ENCODE peak calls at places on chromosomes 16 and 17, in nine cellular contexts. One of them, this sample, is unnamed.

GRCh38 chr17:42153919-42154491 is 784 bp downstream of the RAB5C start:
- DNase-seq in HL-60: peak
- DNase-seq in Panc1: no peak
- DNase-seq in vagina: no peak
- DNase-seq in stomach: no peak
- DNase-seq in GM23338: peak
- DNase-seq in sigmoid colon: no peak
- DNase-seq in HCT116: no peak
- DNase-seq in H1: no peak
- DNase-seq in this sample: no peak

GRCh38 chr16:27489421-27489820 is 60.3 kb downstream of the GTF3C1 start:
- DNase-seq in vagina: no peak
- DNase-seq in HL-60: no peak
- DNase-seq in GM23338: no peak
- DNase-seq in stomach: no peak
- DNase-seq in Panc1: no peak
- DNase-seq in sigmoid colon: no peak
- DNase-seq in HCT116: no peak
- DNase-seq in H1: no peak
- DNase-seq in this sample: no peak

GRCh38 chr17:72943826-72944689 is 148.4 kb downstream of the SLC39A11 start:
- DNase-seq in Panc1: no peak
- DNase-seq in HL-60: no peak
- DNase-seq in H1: no peak
- DNase-seq in vagina: no peak
- DNase-seq in GM23338: no peak
- DNase-seq in sigmoid colon: no peak
- DNase-seq in HCT116: no peak
- DNase-seq in stomach: no peak
- DNase-seq in this sample: no peak

GRCh38 chr16:88770459-88771293 is 14.3 kb downstream of the PIEZO1 start:
- DNase-seq in vagina: no peak
- DNase-seq in Panc1: no peak
- DNase-seq in HCT116: peak
- DNase-seq in sigmoid colon: peak
- DNase-seq in H1: no peak
- DNase-seq in GM23338: peak
- DNase-seq in HL-60: peak
- DNase-seq in stomach: peak
- DNase-seq in this sample: no peak

GRCh38 chr17:77354721-77355455 is 214.1 kb downstream of the SEC14L1 start:
- DNase-seq in sigmoid colon: peak
- DNase-seq in stomach: peak
- DNase-seq in GM23338: no peak
- DNase-seq in Panc1: no peak
- DNase-seq in H1: no peak
- DNase-seq in vagina: no peak
- DNase-seq in HL-60: no peak
- DNase-seq in HCT116: no peak
- DNase-seq in this sample: peak

GRCh38 chr17:67785122-67785477 is 40.2 kb upstream of the BPTF start:
- DNase-seq in stomach: no peak
- DNase-seq in H1: no peak
- DNase-seq in GM23338: no peak
- DNase-seq in HCT116: no peak
- DNase-seq in Panc1: no peak
- DNase-seq in vagina: no peak
- DNase-seq in HL-60: no peak
- DNase-seq in sigmoid colon: no peak
- DNase-seq in this sample: no peak

GRCh38 chr16:17839272-17839671 is 368.5 kb upstream of the XYLT1 start:
- DNase-seq in Panc1: no peak
- DNase-seq in HCT116: no peak
- DNase-seq in HL-60: no peak
- DNase-seq in vagina: peak
- DNase-seq in GM23338: no peak
- DNase-seq in stomach: no peak
- DNase-seq in sigmoid colon: no peak
- DNase-seq in H1: no peak
- DNase-seq in this sample: no peak

GRCh38 chr17:35046740-35047283 is 16.7 kb downstream of the RFFL start:
- DNase-seq in HCT116: no peak
- DNase-seq in Panc1: no peak
- DNase-seq in HL-60: no peak
- DNase-seq in stomach: no peak
- DNase-seq in sigmoid colon: no peak
- DNase-seq in H1: no peak
- DNase-seq in vagina: no peak
- DNase-seq in GM23338: no peak
- DNase-seq in this sample: no peak

GRCh38 chr16:17469011-17469741 is 1.6 kb downstream of the XYLT1 start:
- DNase-seq in sigmoid colon: no peak
- DNase-seq in HCT116: no peak
- DNase-seq in GM23338: no peak
- DNase-seq in stomach: no peak
- DNase-seq in vagina: no peak
- DNase-seq in HL-60: peak
- DNase-seq in Panc1: no peak
- DNase-seq in H1: no peak
- DNase-seq in this sample: no peak

GRCh38 chr17:21397341-21398050 is 21.3 kb downstream of the KCNJ12 start:
- DNase-seq in GM23338: no peak
- DNase-seq in Panc1: no peak
- DNase-seq in stomach: no peak
- DNase-seq in HCT116: no peak
- DNase-seq in sigmoid colon: peak
- DNase-seq in vagina: no peak
- DNase-seq in HL-60: no peak
- DNase-seq in H1: no peak
- DNase-seq in this sample: no peak

GRCh38 chr17:48542956-48543853 is 1.7 kb downstream of the HOXB2 start:
- DNase-seq in stomach: no peak
- DNase-seq in HL-60: no peak
- DNase-seq in Panc1: no peak
- DNase-seq in HCT116: no peak
- DNase-seq in H1: peak
- DNase-seq in sigmoid colon: peak
- DNase-seq in GM23338: peak
- DNase-seq in vagina: no peak
- DNase-seq in this sample: no peak

GRCh38 chr17:80765241-80766022 is 220.8 kb downstream of the RPTOR start:
- DNase-seq in stomach: no peak
- DNase-seq in Panc1: no peak
- DNase-seq in sigmoid colon: peak
- DNase-seq in HL-60: peak
- DNase-seq in H1: no peak
- DNase-seq in GM23338: no peak
- DNase-seq in vagina: no peak
- DNase-seq in HCT116: no peak
- DNase-seq in this sample: no peak

GRCh38 chr16:12062343-12063003 is 85.9 kb downstream of the SNX29 start:
- DNase-seq in HCT116: peak
- DNase-seq in GM23338: no peak
- DNase-seq in vagina: no peak
- DNase-seq in stomach: peak
- DNase-seq in H1: no peak
- DNase-seq in Panc1: peak
- DNase-seq in HL-60: peak
- DNase-seq in sigmoid colon: peak
- DNase-seq in this sample: peak

GRCh38 chr16:88688013-88688778 is 1.9 kb upstream of the SNAI3 start:
- DNase-seq in sigmoid colon: no peak
- DNase-seq in HCT116: no peak
- DNase-seq in H1: no peak
- DNase-seq in stomach: peak
- DNase-seq in GM23338: no peak
- DNase-seq in Panc1: no peak
- DNase-seq in vagina: no peak
- DNase-seq in HL-60: no peak
- DNase-seq in this sample: no peak

GRCh38 chr16:84477661-84478060 is 26.8 kb downstream of the MEAK7 start:
- DNase-seq in sigmoid colon: no peak
- DNase-seq in vagina: peak
- DNase-seq in Panc1: no peak
- DNase-seq in GM23338: no peak
- DNase-seq in HCT116: no peak
- DNase-seq in HL-60: no peak
- DNase-seq in H1: peak
- DNase-seq in stomach: peak
- DNase-seq in this sample: no peak

GRCh38 chr17:4317648-4318047 is 48.8 kb downstream of the UBE2G1 start:
- DNase-seq in vagina: no peak
- DNase-seq in sigmoid colon: no peak
- DNase-seq in GM23338: no peak
- DNase-seq in HCT116: no peak
- DNase-seq in Panc1: no peak
- DNase-seq in stomach: no peak
- DNase-seq in HL-60: no peak
- DNase-seq in H1: no peak
- DNase-seq in this sample: no peak

GRCh38 chr17:63760771-63761539 is 12.4 kb downstream of the CCDC47 start:
- DNase-seq in Panc1: no peak
- DNase-seq in sigmoid colon: no peak
- DNase-seq in stomach: no peak
- DNase-seq in HCT116: no peak
- DNase-seq in HL-60: no peak
- DNase-seq in H1: no peak
- DNase-seq in vagina: no peak
- DNase-seq in GM23338: no peak
- DNase-seq in this sample: no peak

DNA sequence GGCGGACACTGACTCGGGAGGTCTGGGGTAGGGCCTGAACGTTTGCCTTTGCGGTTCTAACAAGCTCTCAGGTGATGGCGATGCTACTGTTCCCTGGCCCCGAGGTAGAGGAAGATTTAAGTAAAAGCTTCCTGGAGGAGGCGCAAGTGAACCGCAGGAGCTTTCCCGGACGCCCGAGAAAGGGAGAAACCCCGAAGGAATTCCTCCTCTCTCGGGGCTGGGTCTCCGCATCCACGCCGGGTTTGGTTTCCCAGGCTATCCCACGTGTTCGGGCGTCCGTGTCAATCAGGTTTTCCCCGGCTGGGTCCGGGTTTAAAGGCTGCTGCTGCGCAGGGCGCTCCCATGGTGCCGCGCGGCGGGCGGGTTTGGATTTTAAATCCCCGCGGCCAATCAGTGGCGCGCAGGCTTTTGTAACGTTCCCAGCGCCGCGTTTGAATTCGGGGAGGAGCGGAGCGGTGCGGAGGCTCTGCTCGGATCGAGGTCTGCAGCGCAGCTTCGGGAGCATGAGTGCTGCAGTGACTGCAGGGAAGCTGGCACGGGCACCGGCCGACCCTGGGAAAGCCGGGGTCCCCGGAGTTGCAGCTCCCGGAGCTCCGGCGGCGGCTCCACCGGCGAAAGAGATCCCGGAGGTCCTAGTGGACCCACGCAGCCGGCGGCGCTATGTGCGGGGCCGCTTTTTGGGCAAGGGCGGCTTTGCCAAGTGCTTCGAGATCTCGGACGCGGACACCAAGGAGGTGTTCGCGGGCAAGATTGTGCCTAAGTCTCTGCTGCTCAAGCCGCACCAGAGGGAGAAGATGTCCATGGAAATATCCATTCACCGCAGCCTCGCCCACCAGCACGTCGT is at the start of gene PLK1:
- DNase-seq in vagina: no peak
- DNase-seq in stomach: peak
- DNase-seq in HL-60: peak
- DNase-seq in Panc1: peak
- DNase-seq in sigmoid colon: peak
- DNase-seq in H1: peak
- DNase-seq in GM23338: peak
- DNase-seq in HCT116: peak
- DNase-seq in this sample: no peak
- TF ChIP-seq POLR2AphosphoS5 in vagina: peak
- TF ChIP-seq POLR2AphosphoS5 in stomach: no peak
- TF ChIP-seq POLR2AphosphoS5 in HL-60: peak
- TF ChIP-seq POLR2AphosphoS5 in Panc1: peak
- TF ChIP-seq POLR2AphosphoS5 in sigmoid colon: no peak
- TF ChIP-seq POLR2AphosphoS5 in H1: peak
- TF ChIP-seq POLR2AphosphoS5 in GM23338: peak
- TF ChIP-seq POLR2AphosphoS5 in HCT116: peak
- TF ChIP-seq POLR2AphosphoS5 in this sample: peak

DNA sequence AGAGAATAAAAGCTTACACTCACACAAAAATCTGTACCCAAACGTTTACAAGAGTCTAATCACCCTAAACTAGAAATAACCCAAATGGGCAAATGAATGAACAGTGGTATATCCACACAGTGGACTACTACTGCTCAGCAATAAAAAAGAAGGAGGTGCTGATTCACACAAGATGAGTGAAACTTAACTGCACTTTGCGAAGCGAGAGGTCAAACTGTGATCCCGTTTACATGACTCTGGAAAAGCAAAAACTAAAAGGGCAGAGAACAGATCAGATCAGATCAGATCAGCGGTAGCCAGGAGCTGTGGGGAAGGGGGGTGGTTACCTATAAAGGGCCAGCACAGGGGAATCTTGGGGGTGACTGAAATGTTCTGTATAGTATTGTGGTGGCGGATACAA is 113.4 kb downstream of the TRIM37 start:
- DNase-seq in H1: no peak
- DNase-seq in sigmoid colon: no peak
- DNase-seq in GM23338: no peak
- DNase-seq in vagina: no peak
- DNase-seq in stomach: no peak
- DNase-seq in Panc1: no peak
- DNase-seq in HL-60: no peak
- DNase-seq in HCT116: no peak
- DNase-seq in this sample: no peak
- H3K27ac ChIP-seq in H1: no peak
- H3K27ac ChIP-seq in sigmoid colon: no peak
- H3K27ac ChIP-seq in GM23338: peak
- H3K27ac ChIP-seq in vagina: no peak
- H3K27ac ChIP-seq in stomach: no peak
- H3K27ac ChIP-seq in Panc1: no peak
- H3K27ac ChIP-seq in HL-60: no peak
- H3K27ac ChIP-seq in HCT116: no peak
- H3K27ac ChIP-seq in this sample: no peak

DNA sequence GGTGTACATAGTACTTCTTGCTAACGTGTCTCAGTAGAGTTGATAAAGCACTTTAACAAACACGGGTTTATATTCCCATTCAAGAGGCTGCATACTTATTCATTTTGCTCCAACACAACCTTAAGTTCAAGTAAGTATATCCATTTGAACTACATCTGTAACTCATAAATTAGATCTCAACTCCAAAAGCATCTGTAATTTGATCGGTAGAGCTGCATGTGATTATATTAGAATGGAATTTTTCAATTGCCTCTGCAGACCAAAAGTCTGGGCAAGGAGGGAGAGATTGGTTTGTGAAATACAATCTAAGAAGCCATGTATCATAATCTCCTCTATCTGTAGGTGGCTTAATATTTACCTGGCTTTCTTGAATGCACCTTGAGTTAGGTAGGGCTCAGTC is 371.0 kb downstream of the RBFOX1 start:
- DNase-seq in sigmoid colon: no peak
- DNase-seq in Panc1: no peak
- DNase-seq in HCT116: no peak
- DNase-seq in vagina: no peak
- DNase-seq in H1: no peak
- DNase-seq in HL-60: no peak
- DNase-seq in GM23338: no peak
- DNase-seq in stomach: no peak
- DNase-seq in this sample: no peak
- TF ChIP-seq CTCF in sigmoid colon: no peak
- TF ChIP-seq CTCF in Panc1: no peak
- TF ChIP-seq CTCF in HCT116: no peak
- TF ChIP-seq CTCF in vagina: no peak
- TF ChIP-seq CTCF in H1: no peak
- TF ChIP-seq CTCF in HL-60: no peak
- TF ChIP-seq CTCF in GM23338: no peak
- TF ChIP-seq CTCF in stomach: no peak
- TF ChIP-seq CTCF in this sample: no peak

GRCh38 chr16:75011634-75012307 is 12.9 kb downstream of the ZNRF1 start:
- DNase-seq in HCT116: peak
- DNase-seq in H1: no peak
- DNase-seq in Panc1: no peak
- DNase-seq in sigmoid colon: no peak
- DNase-seq in GM23338: no peak
- DNase-seq in HL-60: no peak
- DNase-seq in stomach: no peak
- DNase-seq in vagina: no peak
- DNase-seq in this sample: no peak
- TF ChIP-seq POLR2AphosphoS5 in HCT116: no peak
- TF ChIP-seq POLR2AphosphoS5 in H1: no peak
- TF ChIP-seq POLR2AphosphoS5 in Panc1: no peak
- TF ChIP-seq POLR2AphosphoS5 in sigmoid colon: no peak
- TF ChIP-seq POLR2AphosphoS5 in GM23338: no peak
- TF ChIP-seq POLR2AphosphoS5 in HL-60: no peak
- TF ChIP-seq POLR2AphosphoS5 in stomach: peak
- TF ChIP-seq POLR2AphosphoS5 in vagina: no peak
- TF ChIP-seq POLR2AphosphoS5 in this sample: peak